ENCODE peak calls at places on chromosomes 7 and 10, in eight cellular contexts. J is H1, S is endothelial cell of umbilical vein, G is GM12878, Q is HCT116, A is GM23338, C is HepG2, I is K562. Y is an unnamed sample.

GRCh38 chr10:115944538-115944937 is 328.5 kb downstream of the GFRA1 start:
- DNase-seq in A (no peak), I (no peak), S (no peak), Q (no peak), C (no peak), G (no peak), J (no peak), Y (no peak)

GRCh38 chr7:19146699-19147098 is 1.5 kb upstream of the FERD3L start:
- DNase-seq in G (no peak), Q (no peak), A (peak; percentile 69), I (no peak), C (no peak), J (no peak), S (peak; percentile 12), Y (no peak)

GRCh38 chr10:36677170-36677768 is 448.1 kb upstream of the ANKRD30A start:
- DNase-seq in I (no peak), S (no peak), J (no peak), A (no peak), C (no peak), G (no peak), Q (no peak), Y (no peak)

GRCh38 chr10:76459016-76459415 is 1027.6 kb downstream of the LRMDA start:
- DNase-seq in C (no peak), I (no peak), S (peak; percentile 48), A (no peak), G (no peak), J (no peak), Q (no peak), Y (no peak)

GRCh38 chr7:129189661-129190310 is 1.4 kb downstream of the SMO start:
- DNase-seq in I (no peak), Q (no peak), S (no peak), J (no peak), G (no peak), C (no peak), A (no peak), Y (no peak)

GRCh38 chr7:140631602-140632001 is 9.0 kb downstream of the DENND2A start:
- DNase-seq in G (no peak), J (no peak), I (no peak), C (no peak), Q (no peak), S (no peak), A (no peak), Y (no peak)

GRCh38 chr7:129951076-129952011 is 1.4 kb downstream of the UBE2H start:
- DNase-seq in A (peak; percentile 42), C (no peak), J (no peak), S (peak; percentile 52), I (peak; percentile 60), Q (no peak), G (no peak), Y (no peak)

GRCh38 chr7:1672851-1673486 is 2.9 kb downstream of the ELFN1 start:
- DNase-seq in G (no peak), A (no peak), J (no peak), C (no peak), Q (no peak), S (no peak), I (no peak), Y (no peak)

GRCh38 chr10:14839305-14839695 is 1.2 kb downstream of the HSPA14 start:
- DNase-seq in Q (no peak), S (no peak), J (no peak), C (no peak), A (peak; percentile 6), I (no peak), G (no peak), Y (no peak)

GRCh38 chr10:78367012-78367411 is 333.3 kb downstream of the RPS24 start:
- DNase-seq in A (no peak), Q (no peak), S (no peak), J (no peak), C (no peak), I (no peak), G (no peak), Y (no peak)

GRCh38 chr7:106369349-106369748 is 84.6 kb upstream of the NAMPT start:
- DNase-seq in J (no peak), C (no peak), G (no peak), S (peak; percentile 9), A (no peak), Q (no peak), I (no peak), Y (no peak)

GRCh38 chr7:31497501-31497900 is 16.4 kb upstream of the ITPRID1 start:
- DNase-seq in J (no peak), G (no peak), C (no peak), Q (no peak), I (no peak), S (no peak), A (no peak), Y (no peak)

GRCh38 chr7:12716134-12716667 is 28.8 kb downstream of the ARL4A start:
- DNase-seq in S (no peak), I (no peak), Q (no peak), A (no peak), C (no peak), G (no peak), J (no peak), Y (no peak)

GRCh38 chr10:17349717-17350116 is 104.7 kb downstream of the ST8SIA6 start:
- DNase-seq in G (no peak), C (no peak), I (no peak), A (no peak), Q (peak; percentile 21), J (no peak), S (no peak), Y (no peak)

GRCh38 chr10:17351506-17351905 is 102.9 kb downstream of the ST8SIA6 start:
- DNase-seq in A (no peak), C (no peak), S (no peak), G (no peak), Q (no peak), J (no peak), I (no peak), Y (no peak)

GRCh38 chr10:17344206-17344605 is 110.2 kb downstream of the ST8SIA6 start:
- DNase-seq in S (no peak), C (no peak), G (no peak), I (no peak), J (no peak), A (no peak), Q (no peak), Y (no peak)

GRCh38 chr10:17349009-17349349 is 105.4 kb downstream of the ST8SIA6 start:
- DNase-seq in A (no peak), C (no peak), J (no peak), Q (no peak), I (no peak), S (no peak), G (no peak), Y (no peak)

GRCh38 chr10:17348111-17349008 is 106.0 kb downstream of the ST8SIA6 start:
- DNase-seq in Q (peak; percentile 83), I (peak; percentile 75), S (peak; percentile 56), G (no peak), C (no peak), A (peak; percentile 43), J (no peak), Y (peak; percentile 89)
- H3K4me3 ChIP-seq in Q (peak overlapping the region; percentile 19), I (peak overlapping the region; percentile 3), S (no peak overlapping the region), G (no peak overlapping the region), C (no peak overlapping the region), A (no peak overlapping the region), J (no peak overlapping the region), Y (peak overlapping the region; percentile 71)

GRCh38 chr10:10599994-10600393 is 417.7 kb upstream of the CELF2 start:
- DNase-seq in I (no peak), G (no peak), S (no peak), A (no peak), C (no peak), Q (no peak), J (no peak), Y (no peak)

GRCh38 chr10:10609379-10609955 is 408.2 kb upstream of the CELF2 start:
- DNase-seq in A (no peak), I (no peak), G (no peak), J (no peak), Q (no peak), S (no peak), C (no peak), Y (no peak)

GRCh38 chr10:10605551-10606081 is 412.1 kb upstream of the CELF2 start:
- DNase-seq in Q (no peak), S (peak; percentile 13), C (no peak), I (no peak), G (no peak), A (no peak), J (no peak), Y (no peak)
- TF ChIP-seq POLR2AphosphoS5 in Q (no peak), S (no peak), C (no peak), I (no peak), G (no peak), A (no peak), J (no peak), Y (no peak)

GRCh38 chr10:27747096-27747451 is 1.5 kb upstream of the MKX start:
- DNase-seq in S (no peak), A (peak; percentile 60), J (no peak), G (no peak), I (no peak), Q (no peak), C (no peak), Y (no peak)

GRCh38 chr10:27745719-27746363 is at the start of gene MKX:
- DNase-seq in A (peak; percentile 95), C (no peak), Q (no peak), G (no peak), I (no peak), J (no peak), S (peak; percentile 13), Y (no peak)

GRCh38 chr10:27745380-27745718 is 270 bp downstream of the MKX start:
- DNase-seq in J (no peak), I (no peak), C (no peak), Q (no peak), A (peak; percentile 83), S (no peak), G (no peak), Y (no peak)

GRCh38 chr10:27744478-27745379 is 890 bp downstream of the MKX start:
- DNase-seq in G (no peak), Q (no peak), C (no peak), J (no peak), S (peak; percentile 16), A (peak; percentile 66), I (no peak), Y (no peak)

GRCh38 chr10:27746364-27747095 is 911 bp upstream of the MKX start:
- DNase-seq in A (peak; percentile 47), S (no peak), J (no peak), C (no peak), G (no peak), I (no peak), Q (no peak), Y (no peak)
- TF ChIP-seq EZH2 in A (peak; percentile 78), S (peak; percentile 89), J (peak; percentile 68), C (no peak), G (no peak), I (no peak), Q (no peak), Y (no peak)

DNA sequence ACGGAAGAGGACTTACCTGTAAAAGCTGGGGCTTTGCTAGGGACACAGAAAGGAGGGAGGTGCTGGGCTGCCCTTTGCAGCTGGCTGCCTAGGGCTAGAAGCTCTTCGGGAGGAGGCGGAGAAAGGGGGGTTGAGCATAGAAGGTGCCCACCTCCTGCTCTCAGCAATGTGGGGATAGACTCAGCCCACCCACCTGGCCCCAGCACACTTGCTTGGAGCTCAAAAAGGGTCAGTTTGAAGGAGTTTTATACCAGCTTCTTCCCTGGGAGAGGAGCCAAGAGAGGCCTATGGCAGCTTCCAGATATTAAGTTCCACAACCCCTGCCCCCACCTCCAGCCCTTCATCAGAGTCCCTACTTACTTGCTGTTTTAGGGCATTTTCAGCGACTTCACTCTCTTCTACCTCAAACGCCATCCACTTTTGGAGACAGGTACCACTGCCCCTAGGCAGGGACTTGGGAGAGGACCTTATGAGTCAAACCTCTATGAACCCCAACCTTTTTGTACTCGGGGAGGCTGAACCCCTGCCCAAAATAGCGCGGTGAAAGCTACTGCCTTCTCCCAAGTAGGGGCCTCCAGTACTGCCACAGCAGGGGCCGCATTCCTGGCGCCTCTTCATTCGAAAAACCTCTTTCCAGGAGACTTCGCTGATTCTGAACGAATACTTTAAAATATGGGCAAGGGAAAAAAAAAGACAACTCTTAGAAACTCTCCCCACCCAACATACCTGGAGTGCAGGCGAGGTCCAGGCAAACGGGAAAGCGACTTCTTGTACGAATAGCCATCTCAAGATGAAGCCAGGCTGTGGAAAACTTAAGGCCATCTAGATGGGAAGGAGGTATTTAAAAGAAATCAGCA is 1.2 kb upstream of the EVX1 start:
- DNase-seq in I (no peak), Q (no peak), A (peak; percentile 57), C (no peak), J (no peak), S (no peak), G (no peak), Y (no peak)
- H3K4me3 ChIP-seq in I (no peak overlapping the region), Q (no peak overlapping the region), A (peak overlapping the region; percentile 32), C (no peak overlapping the region), J (no peak overlapping the region), S (no peak overlapping the region), G (no peak overlapping the region), Y (peak overlapping the region; percentile 71)